ENCODE peak calls at places on chromosomes 7 and 10, in six cellular contexts. V is transverse colon, Y is pancreas, D is mammary epithelial cell, X is AG04450, L is neural progenitor cell. Q is an unnamed sample.

GRCh38 chr10:99767901-99768300 is 14.5 kb upstream of the ABCC2 start:
- DNase-seq in V (no peak), Y (no peak), X (no peak), L (no peak), D (no peak), Q (no peak)

GRCh38 chr7:55476852-55477780 is 95.2 kb downstream of the VOPP1 start:
- DNase-seq in V (no peak), L (no peak), X (no peak), D (no peak), Y (no peak), Q (no peak)

GRCh38 chr7:45048748-45049147 is 40.0 kb downstream of the NACAD start:
- DNase-seq in V (no peak), L (no peak), D (peak; percentile 78), X (no peak), Y (no peak), Q (no peak)

GRCh38 chr7:131859162-131859821 is 302.9 kb upstream of the PODXL start:
- DNase-seq in D (peak; percentile 60), V (peak; percentile 68), X (peak; percentile 26), Y (peak; percentile 73), L (peak; percentile 75), Q (peak; percentile 83)

GRCh38 chr7:106405697-106406141 is 120.9 kb upstream of the NAMPT start:
- DNase-seq in Y (no peak), X (no peak), L (no peak), V (no peak), D (no peak), Q (no peak)

GRCh38 chr10:8365935-8366911 is 311.7 kb downstream of the GATA3 start:
- DNase-seq in V (no peak), L (no peak), X (no peak), Y (no peak), D (peak; percentile 99), Q (no peak)

GRCh38 chr10:34294137-34294536 is 521.0 kb downstream of the PARD3 start:
- DNase-seq in V (no peak), L (no peak), Y (no peak), D (no peak), X (no peak), Q (no peak)

GRCh38 chr10:93406367-93407145 is 75.6 kb downstream of the MYOF start:
- DNase-seq in D (peak; percentile 45), L (no peak), X (no peak), V (no peak), Y (no peak), Q (no peak)

GRCh38 chr10:99708428-99709010 is 23.4 kb downstream of the COX15 start:
- DNase-seq in V (no peak), Y (no peak), D (no peak), L (no peak), X (no peak), Q (no peak)

GRCh38 chr10:69848454-69848853 is 46.7 kb downstream of the COL13A1 start:
- DNase-seq in X (no peak), V (no peak), Y (no peak), L (no peak), D (no peak), Q (no peak)

GRCh38 chr7:92945840-92946239 is 109.5 kb upstream of the CDK6 start:
- DNase-seq in D (no peak), Y (no peak), X (no peak), L (no peak), V (no peak), Q (no peak)

GRCh38 chr7:116327751-116328150 is 117.4 kb downstream of the TES start:
- DNase-seq in X (peak; percentile 86), Y (no peak), L (no peak), D (no peak), V (no peak), Q (no peak)

GRCh38 chr10:72095195-72095594 is 6.8 kb upstream of the SPOCK2 start:
- DNase-seq in X (no peak), Y (no peak), D (no peak), V (no peak), L (no peak), Q (no peak)

GRCh38 chr10:28840954-28841353 is 163.6 kb downstream of the BAMBI start:
- DNase-seq in X (no peak), D (no peak), L (no peak), V (no peak), Y (no peak), Q (no peak)

GRCh38 chr10:62811159-62811875 is 4.8 kb downstream of the EGR2 start:
- DNase-seq in L (no peak), V (no peak), X (no peak), Y (no peak), D (no peak), Q (no peak)

GRCh38 chr10:49598164-49598856 is 11.8 kb upstream of the SLC18A3 start:
- DNase-seq in L (no peak), X (no peak), V (no peak), D (no peak), Y (no peak), Q (no peak)

GRCh38 chr10:593421-593820 is 96.0 kb downstream of the DIP2C start:
- DNase-seq in D (no peak), V (no peak), Y (no peak), L (no peak), X (no peak), Q (no peak)
- TF ChIP-seq CTCF in D (no peak), V (no peak), Y (no peak), L (no peak), X (no peak), Q (no peak)

GRCh38 chr7:732094-732541 is 5.0 kb upstream of the PRKAR1B start:
- DNase-seq in V (peak; percentile 83), X (no peak), D (no peak), Y (peak; percentile 59), L (no peak), Q (peak; percentile 76)
- TF ChIP-seq CTCF in V (no peak), X (no peak), D (no peak), Y (no peak), L (no peak), Q (peak; percentile 27)

GRCh38 chr7:100552532-100552931 is 13.5 kb downstream of the AGFG2 start:
- DNase-seq in L (no peak), D (no peak), X (no peak), Y (no peak), V (no peak), Q (no peak)
- TF ChIP-seq CTCF in L (no peak), D (no peak), X (no peak), Y (no peak), V (no peak), Q (no peak)

GRCh38 chr7:135164357-135165021 is 6.0 kb downstream of the CYREN start:
- DNase-seq in D (no peak), Y (peak; percentile 35), L (no peak), V (no peak), X (no peak), Q (no peak)
- TF ChIP-seq CTCF in D (no peak), Y (no peak), L (no peak), V (no peak), X (no peak), Q (no peak)

GRCh38 chr10:95711492-95711891 is 17.8 kb upstream of the TCTN3 start:
- DNase-seq in Y (no peak), L (no peak), D (no peak), V (no peak), X (no peak), Q (no peak)

GRCh38 chr10:95706573-95706972 is 12.8 kb upstream of the TCTN3 start:
- DNase-seq in V (no peak), D (no peak), L (no peak), Y (no peak), X (no peak), Q (no peak)

GRCh38 chr10:95706990-95707389 is 13.3 kb upstream of the TCTN3 start:
- DNase-seq in X (no peak), V (no peak), Y (no peak), L (no peak), D (no peak), Q (no peak)
- TF ChIP-seq CTCF in X (no peak), V (no peak), Y (no peak), L (no peak), D (no peak), Q (no peak)

DNA sequence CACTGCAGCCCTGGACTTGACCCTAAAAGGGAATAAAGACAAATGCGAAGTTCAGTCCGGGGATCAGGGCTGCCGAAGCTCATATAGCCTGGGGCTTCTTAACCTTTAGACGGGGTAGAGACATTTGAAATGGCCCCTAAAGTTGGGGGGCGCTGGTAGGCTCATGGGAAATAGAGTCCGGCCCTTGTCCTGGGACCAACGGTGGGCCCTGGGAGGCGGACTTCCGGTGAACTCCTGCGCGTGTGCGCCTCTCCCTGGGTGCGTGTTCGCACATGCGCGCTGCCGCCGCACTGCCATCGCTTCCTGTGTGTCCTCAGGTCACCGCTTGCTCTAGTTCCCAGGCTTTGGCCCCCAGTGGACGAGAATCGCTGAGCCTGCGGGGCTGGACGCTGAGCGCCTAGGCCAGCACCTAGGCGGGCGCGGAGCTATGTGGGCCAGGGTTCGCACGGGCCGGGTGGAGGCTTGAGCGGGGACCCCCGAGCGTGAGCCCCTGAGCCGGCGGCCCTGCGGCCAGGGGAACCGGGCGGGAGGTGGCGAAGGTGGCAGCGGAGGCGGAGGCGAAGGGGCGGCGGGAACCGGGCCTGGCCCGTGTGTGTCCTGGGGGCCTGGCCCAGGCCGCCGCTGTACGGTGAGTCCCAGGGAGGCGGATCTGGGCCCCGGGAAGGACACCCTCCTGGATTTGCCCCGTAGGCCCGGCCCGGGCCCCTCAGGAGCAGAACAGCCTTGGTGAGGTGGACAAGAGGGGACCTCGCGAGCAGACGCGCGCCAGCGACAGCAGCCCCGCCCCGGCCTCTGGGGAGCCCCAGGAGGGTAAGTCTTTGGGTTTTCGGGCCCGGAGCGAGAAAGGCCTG is 23.0 kb upstream of the ZNF12 start:
- DNase-seq in D (peak; percentile 75), V (peak; percentile 94), X (peak; percentile 70), Y (peak; percentile 93), L (peak; percentile 92), Q (peak; percentile 87)
- TF ChIP-seq CTCF in D (no peak), V (no peak), X (no peak), Y (no peak), L (no peak), Q (no peak)